ENCODE peak calls at places on chromosomes 3 and 15, in five cellular contexts. K, Z, Y, R and J are unnamed samples.

GRCh38 chr3:157443873-157444770 is 7.5 kb downstream of the PTX3 start:
- DNase-seq in Y (no peak), Z (no peak), K (no peak), R (no peak), J (no peak)

GRCh38 chr3:72078661-72079368 is 293.9 kb upstream of the PROK2 start:
- DNase-seq in Z (no peak), R (no peak), K (no peak), Y (no peak), J (no peak)

GRCh38 chr15:47405768-47406167 is 311.5 kb upstream of the SEMA6D start:
- DNase-seq in K (no peak), Z (no peak), R (no peak), Y (no peak), J (no peak)

GRCh38 chr3:101720851-101721649 is 3.4 kb upstream of the CEP97 start:
- DNase-seq in Y (no peak), R (no peak), K (no peak), Z (no peak), J (peak; percentile 9)

GRCh38 chr15:90407871-90408317 is 19.9 kb downstream of the IQGAP1 start:
- DNase-seq in R (no peak), K (no peak), Z (peak; percentile 13), Y (no peak), J (no peak)

GRCh38 chr3:30970183-30970582 is 75.7 kb upstream of the GADL1 start:
- DNase-seq in K (no peak), Z (no peak), R (no peak), Y (peak; percentile 5), J (no peak)

GRCh38 chr3:125123906-125124305 is 68.1 kb upstream of the HEG1 start:
- DNase-seq in Y (no peak), K (no peak), Z (peak; percentile 59), R (no peak), J (no peak)

GRCh38 chr3:188749010-188749617 is 422.7 kb upstream of the TPRG1 start:
- DNase-seq in Y (peak; percentile 10), K (no peak), R (no peak), Z (no peak), J (no peak)

GRCh38 chr3:72339750-72340025 is 508.6 kb downstream of the SHQ1 start:
- DNase-seq in Z (no peak), Y (no peak), K (no peak), R (no peak), J (no peak)

GRCh38 chr15:81941479-81941878 is 104.3 kb downstream of the MEX3B start:
- DNase-seq in K (no peak), Z (no peak), R (no peak), Y (no peak), J (no peak)

GRCh38 chr15:65761210-65761926 is 30.7 kb downstream of the DENND4A start:
- DNase-seq in K (no peak), Z (no peak), Y (no peak), R (no peak), J (no peak)

GRCh38 chr3:152400912-152401311 is 132.2 kb downstream of the MBNL1 start:
- DNase-seq in Z (peak; percentile 69), R (no peak), K (peak; percentile 59), Y (peak; percentile 5), J (peak; percentile 77)

GRCh38 chr3:74214286-74214685 is 400.2 kb downstream of the CNTN3 start:
- DNase-seq in Y (no peak), Z (no peak), R (no peak), K (no peak), J (no peak)

GRCh38 chr3:47661121-47661752 is 82.6 kb upstream of the CSPG5 start:
- DNase-seq in R (no peak), Y (peak; percentile 24), K (peak; percentile 41), Z (peak; percentile 66), J (no peak)

GRCh38 chr3:142987080-142987700 is 14.2 kb upstream of the U2SURP start:
- DNase-seq in K (no peak), Z (peak; percentile 10), R (no peak), Y (no peak), J (no peak)

GRCh38 chr3:30538787-30539186 is 67.6 kb upstream of the TGFBR2 start:
- DNase-seq in R (no peak), Z (peak; percentile 70), Y (peak; percentile 67), K (peak; percentile 61), J (peak; percentile 54)

GRCh38 chr15:83475551-83475950 is 28.4 kb downstream of the SH3GL3 start:
- DNase-seq in R (no peak), Z (peak; percentile 16), K (no peak), Y (peak; percentile 41), J (peak; percentile 2)

GRCh38 chr3:157626817-157627216 is 123.6 kb upstream of the VEPH1 start:
- DNase-seq in Y (no peak), K (no peak), R (no peak), Z (no peak), J (no peak)

GRCh38 chr3:71050521-71051258 is 532.8 kb downstream of the FOXP1 start:
- DNase-seq in Y (no peak), Z (no peak), R (no peak), K (no peak), J (no peak)

GRCh38 chr3:14925729-14926591 is 21.4 kb upstream of the NR2C2 start:
- DNase-seq in Z (peak; percentile 56), R (no peak), Y (peak; percentile 67), K (peak; percentile 39), J (no peak)

GRCh38 chr3:167115331-167115934 is 264.7 kb downstream of the ZBBX start:
- DNase-seq in Z (no peak), K (no peak), R (no peak), Y (no peak), J (no peak)

GRCh38 chr3:27596334-27596841 is 112.2 kb upstream of the SLC4A7 start:
- DNase-seq in R (no peak), K (no peak), Y (no peak), Z (peak; percentile 22), J (no peak)

GRCh38 chr3:19190136-19190535 is 41.8 kb downstream of the KCNH8 start:
- DNase-seq in K (no peak), Z (no peak), R (no peak), Y (no peak), J (no peak)

GRCh38 chr3:15313461-15313860 is 18.9 kb downstream of the SH3BP5 start:
- DNase-seq in K (no peak), Y (no peak), Z (no peak), R (no peak), J (no peak)

GRCh38 chr15:49124371-49124770 is 31.0 kb downstream of the COPS2 start:
- DNase-seq in K (no peak), R (no peak), Y (no peak), Z (no peak), J (no peak)

GRCh38 chr15:33448961-33449611 is 138.3 kb downstream of the RYR3 start:
- DNase-seq in Z (no peak), Y (no peak), K (no peak), R (no peak), J (no peak)

GRCh38 chr3:127028766-127029520 is 46.0 kb downstream of the PLXNA1 start:
- DNase-seq in Y (no peak), K (no peak), R (no peak), Z (no peak), J (no peak)

GRCh38 chr15:31733424-31733823 is 296.9 kb upstream of the CHRNA7 start:
- DNase-seq in K (no peak), R (no peak), Y (no peak), Z (no peak), J (no peak)

GRCh38 chr3:134611516-134611915 is 39.3 kb downstream of the KY start:
- DNase-seq in Z (no peak), Y (no peak), K (no peak), R (no peak), J (no peak)

GRCh38 chr3:102354818-102355515 is 79.8 kb upstream of the ZPLD1 start:
- DNase-seq in Z (peak; percentile 50), R (no peak), K (no peak), Y (no peak), J (peak; percentile 2)

GRCh38 chr15:31776039-31776438 is 254.3 kb upstream of the CHRNA7 start:
- DNase-seq in Y (no peak), Z (no peak), R (no peak), K (no peak), J (no peak)

GRCh38 chr15:75130597-75131268 is 70.9 kb upstream of the C15orf39 start:
- DNase-seq in R (no peak), Z (no peak), Y (no peak), K (no peak), J (no peak)

GRCh38 chr3:129837057-129837631 is 56.4 kb downstream of the TMCC1 start:
- DNase-seq in Z (no peak), R (no peak), K (no peak), Y (no peak), J (no peak)

GRCh38 chr3:7423995-7424394 is 563.1 kb downstream of the GRM7 start:
- DNase-seq in K (no peak), Y (no peak), Z (no peak), R (no peak), J (no peak)

GRCh38 chr15:34652726-34653033 is 69.2 kb upstream of the GOLGA8B start:
- DNase-seq in Z (no peak), K (no peak), R (no peak), Y (no peak), J (no peak)

GRCh38 chr3:181075098-181075497 is 85.6 kb upstream of the DNAJC19 start:
- DNase-seq in R (no peak), Y (no peak), Z (no peak), K (no peak), J (no peak)

GRCh38 chr3:131723343-131723742 is 220.6 kb upstream of the MRPL3 start:
- DNase-seq in Y (no peak), R (no peak), K (no peak), Z (no peak), J (no peak)

GRCh38 chr3:197989651-197990050 is 29.6 kb downstream of the LMLN start:
- DNase-seq in Y (no peak), R (no peak), K (no peak), Z (no peak), J (no peak)

GRCh38 chr15:64035525-64035924 is 10.8 kb downstream of the DAPK2 start:
- DNase-seq in K (no peak), Z (no peak), R (no peak), Y (no peak), J (no peak)

GRCh38 chr3:83738202-83738601 is 1220.6 kb upstream of the CADM2 start:
- DNase-seq in K (no peak), Y (no peak), Z (no peak), R (no peak), J (no peak)